ENCODE peak calls at places on chromosomes 16 and 17, in eight cellular contexts. E, L, H, F, P, G, O and D are unnamed samples.

GRCh38 chr17:35774499-35774898 is 13.8 kb downstream of the C17orf50 start:
- DNase-seq in E (no peak), L (peak), H (peak), F (peak), P (no peak), G (no peak), O (peak), D (peak)

GRCh38 chr17:72501404-72502110 is 380.7 kb downstream of the SOX9 start:
- DNase-seq in E (peak), L (peak), H (no peak), F (no peak), P (no peak), G (peak), O (no peak), D (peak)

GRCh38 chr16:89556750-89557149 is 3.7 kb upstream of the RPL13 start:
- DNase-seq in E (no peak), L (no peak), H (no peak), F (no peak), P (no peak), G (no peak), O (no peak), D (no peak)

GRCh38 chr17:75277664-75278071 is 6.6 kb upstream of the MIF4GD start:
- DNase-seq in E (no peak), L (no peak), H (no peak), F (peak), P (no peak), G (no peak), O (no peak), D (peak)

GRCh38 chr16:85192736-85193493 is 80.6 kb upstream of the CIBAR2 start:
- DNase-seq in E (no peak), L (no peak), H (no peak), F (peak), P (peak), G (no peak), O (no peak), D (no peak)

GRCh38 chr16:89135166-89135565 is 36.4 kb upstream of the CDH15 start:
- DNase-seq in E (no peak), L (no peak), H (no peak), F (no peak), P (no peak), G (no peak), O (no peak), D (no peak)

GRCh38 chr17:57715981-57716380 is 29.1 kb downstream of the CCDC182 start:
- DNase-seq in E (no peak), L (no peak), H (no peak), F (no peak), P (no peak), G (no peak), O (no peak), D (no peak)

GRCh38 chr16:11147033-11147848 is 108.8 kb downstream of the SOCS1 start:
- DNase-seq in E (no peak), L (no peak), H (no peak), F (no peak), P (no peak), G (no peak), O (peak), D (no peak)

GRCh38 chr17:40450175-40450574 is 6.9 kb downstream of the IGFBP4 start:
- DNase-seq in E (no peak), L (no peak), H (no peak), F (peak), P (no peak), G (no peak), O (peak), D (no peak)

GRCh38 chr16:55944377-55944802 is 69.2 kb upstream of the CES5A start:
- DNase-seq in E (peak), L (peak), H (peak), F (peak), P (peak), G (no peak), O (peak), D (peak)

GRCh38 chr16:17222756-17223411 is 247.9 kb downstream of the XYLT1 start:
- DNase-seq in E (no peak), L (no peak), H (peak), F (no peak), P (no peak), G (no peak), O (no peak), D (no peak)

DNA sequence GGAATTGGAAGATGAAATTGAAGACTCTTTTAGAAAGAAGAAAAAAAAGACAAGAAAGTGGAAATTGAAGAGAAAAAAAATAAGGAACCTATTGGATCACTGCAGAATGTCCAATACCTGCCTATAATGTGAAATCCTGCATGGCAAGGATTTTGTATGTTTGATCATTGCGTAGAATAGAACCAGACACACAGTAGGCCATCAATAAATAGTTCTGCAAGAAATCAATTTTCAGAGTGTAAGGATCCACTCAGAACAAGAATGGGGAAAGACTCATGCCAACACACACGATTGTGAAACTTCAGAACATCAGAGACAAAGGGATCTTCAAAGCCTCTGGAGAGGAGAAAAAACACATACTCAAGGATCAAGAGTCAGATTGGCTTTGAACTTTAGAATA is 39.7 kb upstream of the DHX40 start:
- DNase-seq in E (no peak), L (no peak), H (no peak), F (no peak), P (no peak), G (no peak), O (no peak), D (no peak)
- H3K4me3 ChIP-seq in E (no peak), L (no peak), H (no peak), F (no peak), P (no peak), G (no peak), O (no peak), D (no peak)

DNA sequence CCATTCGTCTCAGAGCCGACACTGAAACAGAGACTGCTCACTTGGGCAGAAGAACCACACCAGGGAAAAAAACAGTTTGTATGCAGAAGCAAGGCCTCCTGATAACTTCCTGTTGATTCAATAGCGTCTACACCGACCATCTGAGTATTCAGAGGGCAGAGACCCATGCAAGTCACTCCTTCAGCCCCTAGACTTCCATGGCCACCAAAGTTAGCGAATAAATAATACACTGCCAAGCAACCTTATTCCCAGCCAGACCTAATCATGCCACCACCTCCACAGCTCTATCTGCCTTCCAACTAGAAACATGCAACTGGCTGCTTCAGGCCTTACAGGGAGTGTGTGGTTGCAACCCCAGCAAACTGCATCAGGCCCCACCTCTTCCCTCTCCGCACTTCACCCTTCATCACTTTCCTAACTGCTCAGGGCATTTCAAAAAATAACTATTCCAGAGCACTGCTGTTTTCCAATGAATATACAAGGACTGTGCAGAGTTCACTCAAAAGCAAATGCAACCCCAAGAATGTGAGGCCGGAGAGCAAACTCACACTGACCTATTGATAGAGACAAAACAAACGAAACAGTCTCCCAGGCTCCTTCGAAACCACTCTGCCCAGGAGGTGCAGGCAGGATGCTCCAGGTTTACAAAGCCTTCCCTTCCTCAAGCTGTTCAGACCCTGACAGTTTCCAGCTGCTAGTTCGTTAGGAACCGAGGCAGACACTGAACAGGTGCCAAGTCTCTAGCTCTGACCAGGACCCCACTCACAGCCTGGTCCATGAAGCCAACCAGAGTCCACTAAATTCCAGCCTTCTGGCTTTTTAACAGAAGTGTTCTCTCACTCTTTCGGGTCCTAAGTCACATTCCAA is 3.6 kb downstream of the USP7 start:
- DNase-seq in E (no peak), L (no peak), H (no peak), F (peak), P (no peak), G (no peak), O (no peak), D (peak)
- H3K4me3 ChIP-seq in E (peak), L (no peak), H (no peak), F (no peak), P (peak), G (no peak), O (no peak), D (no peak)

GRCh38 chr17:9837551-9838471 is 12.1 kb downstream of the GLP2R start:
- DNase-seq in E (no peak), L (no peak), H (peak), F (peak), P (no peak), G (no peak), O (peak), D (no peak)
- H3K4me3 ChIP-seq in E (no peak), L (no peak), H (no peak), F (no peak), P (no peak), G (no peak), O (no peak), D (no peak)

GRCh38 chr16:68902376-68903345 is 59.3 kb downstream of the TANGO6 start:
- DNase-seq in E (no peak), L (peak), H (no peak), F (peak), P (peak), G (no peak), O (peak), D (peak)
- H3K4me3 ChIP-seq in E (no peak), L (no peak), H (no peak), F (no peak), P (no peak), G (no peak), O (no peak), D (no peak)

DNA sequence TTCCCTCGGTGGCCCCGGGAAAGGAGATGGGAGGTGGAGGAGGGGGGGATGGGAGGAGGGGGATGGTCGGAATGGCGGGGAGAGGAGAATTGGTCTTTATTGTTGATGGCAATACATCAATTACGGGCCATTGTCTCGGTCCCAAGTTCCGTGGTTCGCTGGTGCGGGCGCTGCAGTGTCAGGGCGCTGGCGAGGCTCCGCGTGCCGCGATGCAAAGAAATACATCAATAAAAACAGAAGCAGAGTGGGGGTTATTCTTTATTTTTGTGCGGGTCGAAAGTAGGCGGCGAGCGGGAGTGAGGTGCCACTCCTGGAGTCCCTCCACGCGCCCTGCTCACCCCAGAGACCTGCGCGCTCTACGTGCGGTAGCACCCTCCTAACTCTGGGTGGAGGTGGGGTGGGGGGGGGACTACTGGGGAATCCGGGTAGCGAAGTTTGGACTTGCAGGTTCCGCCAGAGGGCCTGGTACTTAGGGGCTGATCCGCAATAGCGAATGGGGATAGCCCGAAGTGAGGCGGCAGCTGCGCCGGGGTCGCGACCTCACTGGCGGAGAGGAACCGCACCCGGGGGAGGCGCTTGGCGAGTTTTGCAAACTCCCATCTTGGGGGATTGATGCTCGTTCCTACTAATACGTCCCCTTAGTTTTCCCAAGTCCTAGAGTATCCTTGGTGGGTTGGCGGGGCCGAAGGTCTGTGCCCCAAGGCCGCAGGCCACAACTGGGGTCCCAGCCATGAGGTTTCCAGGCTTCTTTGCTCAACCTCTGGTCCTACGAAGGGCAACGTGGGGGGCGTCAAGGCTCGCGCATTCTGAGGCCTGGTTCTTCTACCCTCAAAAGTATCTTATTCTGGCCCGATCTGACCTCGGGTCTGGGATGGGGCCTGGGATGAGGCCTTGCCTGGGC is 3.5 kb upstream of the SALL1 start:
- DNase-seq in E (peak), L (no peak), H (no peak), F (no peak), P (no peak), G (no peak), O (no peak), D (no peak)
- H3K4me3 ChIP-seq in E (peak), L (no peak), H (peak), F (peak), P (peak), G (no peak), O (no peak), D (no peak)

GRCh38 chr16:23016372-23016771 is 132.9 kb downstream of the USP31 start:
- DNase-seq in E (no peak), L (no peak), H (no peak), F (no peak), P (no peak), G (no peak), O (peak), D (no peak)
- H3K4me3 ChIP-seq in E (no peak), L (no peak), H (no peak), F (no peak), P (no peak), G (no peak), O (no peak), D (no peak)

GRCh38 chr17:78133971-78134898 is 3.7 kb downstream of the TMC8 start:
- DNase-seq in E (peak), L (peak), H (no peak), F (peak), P (no peak), G (no peak), O (peak), D (peak)

GRCh38 chr17:78132767-78133178 is 2.2 kb downstream of the TMC8 start:
- DNase-seq in E (no peak), L (no peak), H (no peak), F (no peak), P (no peak), G (no peak), O (no peak), D (no peak)

GRCh38 chr17:78134899-78135385 is 4.4 kb downstream of the TMC8 start:
- DNase-seq in E (no peak), L (no peak), H (no peak), F (no peak), P (no peak), G (no peak), O (no peak), D (no peak)

GRCh38 chr17:78132086-78132676 is 1.6 kb downstream of the TMC8 start:
- DNase-seq in E (no peak), L (peak), H (no peak), F (no peak), P (no peak), G (no peak), O (peak), D (no peak)

DNA sequence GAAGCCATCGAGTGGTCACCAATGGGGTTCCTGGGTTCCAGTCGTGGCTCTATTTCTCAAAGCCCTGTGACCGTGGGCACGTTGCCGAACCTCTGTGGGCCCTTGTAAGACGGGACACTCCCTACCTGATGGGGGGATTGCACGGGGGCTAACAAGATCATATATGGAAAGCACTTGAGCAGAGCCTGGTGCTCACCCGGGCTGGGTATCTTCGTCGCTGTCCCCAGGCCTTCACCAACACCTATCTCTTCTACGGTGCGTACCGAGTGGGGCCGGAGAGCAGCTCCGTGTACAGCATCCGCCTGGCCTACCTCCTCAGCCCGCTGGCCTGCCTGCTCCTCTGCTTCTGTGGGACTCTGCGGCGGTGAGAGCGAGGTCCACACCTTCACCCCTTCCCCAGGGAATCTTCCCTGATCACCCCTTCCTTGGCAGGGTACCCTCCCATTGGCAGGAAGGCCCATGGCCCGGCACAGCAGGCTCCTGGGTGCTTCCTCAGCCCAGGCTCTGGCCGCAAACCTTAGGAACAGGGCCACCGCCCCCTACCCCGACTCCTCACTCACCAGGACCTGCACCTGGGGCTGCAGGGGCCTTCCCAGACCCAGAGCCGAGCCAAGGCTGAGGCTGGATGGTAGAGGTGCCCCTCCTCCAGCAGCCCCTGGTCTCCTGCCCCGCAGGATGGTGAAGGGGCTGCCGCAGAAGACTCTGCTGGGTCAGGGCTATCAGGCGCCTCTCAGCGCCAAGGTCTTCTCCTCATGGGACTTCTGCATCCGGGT is 2.8 kb downstream of the TMC8 start:
- DNase-seq in E (no peak), L (no peak), H (no peak), F (no peak), P (no peak), G (no peak), O (no peak), D (no peak)
- H3K4me3 ChIP-seq in E (no peak), L (no peak), H (no peak), F (no peak), P (no peak), G (no peak), O (no peak), D (no peak)